ENCODE peak calls at places on chromosomes 1 and 21, in six cellular contexts. One of them, this sample, is unnamed.
A peak's percentile ranks its signal among the peaks of the same experiment; 100 is the strongest.

GRCh38 chr1:19047373-19047772 is 90.9 kb upstream of the IFFO2 start:
- DNase-seq in H9: no peak
- DNase-seq in H1: no peak
- DNase-seq in neuronal stem cell: no peak
- DNase-seq in IMR-90: no peak
- DNase-seq in mesenchymal stem cell: no peak
- DNase-seq in this sample: no peak

GRCh38 chr1:63615809-63616420 is 22.7 kb downstream of the PGM1 start:
- DNase-seq in H9: peak; percentile 57
- DNase-seq in mesenchymal stem cell: peak; percentile 78
- DNase-seq in neuronal stem cell: peak; percentile 80
- DNase-seq in H1: peak; percentile 78
- DNase-seq in IMR-90: peak; percentile 75
- DNase-seq in this sample: peak; percentile 80

GRCh38 chr1:219788091-219788490 is 140.3 kb downstream of the SLC30A10 start:
- DNase-seq in H9: no peak
- DNase-seq in IMR-90: peak; percentile 72
- DNase-seq in H1: no peak
- DNase-seq in neuronal stem cell: no peak
- DNase-seq in mesenchymal stem cell: peak; percentile 47
- DNase-seq in this sample: no peak

GRCh38 chr1:246428542-246429308 is 78.4 kb downstream of the SMYD3 start:
- DNase-seq in IMR-90: peak; percentile 93
- DNase-seq in neuronal stem cell: no peak
- DNase-seq in H9: peak; percentile 43
- DNase-seq in H1: no peak
- DNase-seq in mesenchymal stem cell: peak; percentile 94
- DNase-seq in this sample: peak; percentile 42

GRCh38 chr1:107404756-107405155 is 263.9 kb downstream of the NTNG1 start:
- DNase-seq in mesenchymal stem cell: no peak
- DNase-seq in H9: no peak
- DNase-seq in IMR-90: peak; percentile 1
- DNase-seq in H1: no peak
- DNase-seq in neuronal stem cell: no peak
- DNase-seq in this sample: no peak

GRCh38 chr1:200410566-200410878 is 686 bp upstream of the ZNF281 start:
- DNase-seq in mesenchymal stem cell: peak; percentile 33
- DNase-seq in neuronal stem cell: no peak
- DNase-seq in H9: peak; percentile 75
- DNase-seq in H1: no peak
- DNase-seq in IMR-90: no peak
- DNase-seq in this sample: peak; percentile 85

GRCh38 chr1:10980841-10981727 is 31.4 kb upstream of the TARDBP start:
- DNase-seq in mesenchymal stem cell: no peak
- DNase-seq in H9: no peak
- DNase-seq in neuronal stem cell: peak; percentile 71
- DNase-seq in H1: no peak
- DNase-seq in IMR-90: no peak
- DNase-seq in this sample: no peak

GRCh38 chr1:3466366-3467075 is 12.1 kb downstream of the ARHGEF16 start:
- DNase-seq in H1: no peak
- DNase-seq in neuronal stem cell: no peak
- DNase-seq in IMR-90: no peak
- DNase-seq in mesenchymal stem cell: no peak
- DNase-seq in H9: no peak
- DNase-seq in this sample: no peak

GRCh38 chr1:168360151-168360550 is 79.5 kb downstream of the TBX19 start:
- DNase-seq in IMR-90: no peak
- DNase-seq in H9: no peak
- DNase-seq in neuronal stem cell: no peak
- DNase-seq in mesenchymal stem cell: peak; percentile 48
- DNase-seq in H1: no peak
- DNase-seq in this sample: peak; percentile 37

GRCh38 chr1:164608651-164609057 is 49.7 kb downstream of the PBX1 start:
- DNase-seq in IMR-90: peak; percentile 35
- DNase-seq in mesenchymal stem cell: no peak
- DNase-seq in H9: no peak
- DNase-seq in H1: no peak
- DNase-seq in neuronal stem cell: no peak
- DNase-seq in this sample: no peak

GRCh38 chr1:206685256-206685748 is 597 bp downstream of the MAPKAPK2 start:
- DNase-seq in H9: no peak
- DNase-seq in IMR-90: peak; percentile 53
- DNase-seq in H1: no peak
- DNase-seq in neuronal stem cell: peak; percentile 36
- DNase-seq in mesenchymal stem cell: peak; percentile 49
- DNase-seq in this sample: no peak

GRCh38 chr1:150650193-150650592 is 20.8 kb upstream of the ENSA start:
- DNase-seq in IMR-90: peak; percentile 7
- DNase-seq in H1: no peak
- DNase-seq in mesenchymal stem cell: no peak
- DNase-seq in H9: no peak
- DNase-seq in neuronal stem cell: no peak
- DNase-seq in this sample: no peak

GRCh38 chr1:187185389-187185788 is 356.6 kb downstream of the PLA2G4A start:
- DNase-seq in IMR-90: no peak
- DNase-seq in mesenchymal stem cell: no peak
- DNase-seq in neuronal stem cell: no peak
- DNase-seq in H9: no peak
- DNase-seq in H1: no peak
- DNase-seq in this sample: peak; percentile 8

GRCh38 chr21:16215193-16215592 is 485.4 kb downstream of the USP25 start:
- DNase-seq in IMR-90: no peak
- DNase-seq in neuronal stem cell: no peak
- DNase-seq in H9: no peak
- DNase-seq in mesenchymal stem cell: no peak
- DNase-seq in H1: no peak
- DNase-seq in this sample: no peak

GRCh38 chr21:41170442-41170841 is 2.5 kb downstream of the BACE2 start:
- DNase-seq in IMR-90: peak; percentile 34
- DNase-seq in mesenchymal stem cell: no peak
- DNase-seq in H9: peak; percentile 72
- DNase-seq in H1: peak; percentile 59
- DNase-seq in neuronal stem cell: peak; percentile 23
- DNase-seq in this sample: peak; percentile 77

GRCh38 chr1:102550729-102551384 is 554.1 kb upstream of the OLFM3 start:
- DNase-seq in H1: peak; percentile 59
- DNase-seq in mesenchymal stem cell: peak; percentile 27
- DNase-seq in H9: peak; percentile 90
- DNase-seq in IMR-90: peak; percentile 9
- DNase-seq in neuronal stem cell: no peak
- DNase-seq in this sample: peak; percentile 92

GRCh38 chr1:47577310-47578025 is 139.6 kb downstream of the FOXD2 start:
- DNase-seq in H1: no peak
- DNase-seq in H9: no peak
- DNase-seq in IMR-90: no peak
- DNase-seq in mesenchymal stem cell: no peak
- DNase-seq in neuronal stem cell: no peak
- DNase-seq in this sample: no peak

GRCh38 chr1:246773213-246773641 is 49.0 kb downstream of the SCCPDH start:
- DNase-seq in neuronal stem cell: no peak
- DNase-seq in H9: no peak
- DNase-seq in IMR-90: no peak
- DNase-seq in mesenchymal stem cell: no peak
- DNase-seq in H1: no peak
- DNase-seq in this sample: no peak

GRCh38 chr1:78044796-78045599 is 768 bp upstream of the GIPC2 start:
- DNase-seq in H9: peak; percentile 34
- DNase-seq in H1: no peak
- DNase-seq in IMR-90: no peak
- DNase-seq in mesenchymal stem cell: no peak
- DNase-seq in neuronal stem cell: no peak
- DNase-seq in this sample: no peak

GRCh38 chr21:45624356-45624854 is 19.1 kb upstream of the PCBP3 start:
- DNase-seq in H9: peak; percentile 10
- DNase-seq in IMR-90: no peak
- DNase-seq in H1: no peak
- DNase-seq in mesenchymal stem cell: no peak
- DNase-seq in neuronal stem cell: no peak
- DNase-seq in this sample: no peak

GRCh38 chr1:24849653-24850295 is 80.3 kb downstream of the RUNX3 start:
- DNase-seq in H1: peak; percentile 58
- DNase-seq in H9: peak; percentile 46
- DNase-seq in mesenchymal stem cell: peak; percentile 65
- DNase-seq in neuronal stem cell: no peak
- DNase-seq in IMR-90: peak; percentile 34
- DNase-seq in this sample: peak; percentile 69

GRCh38 chr1:209260146-209260545 is 323.4 kb upstream of the CAMK1G start:
- DNase-seq in H9: no peak
- DNase-seq in IMR-90: no peak
- DNase-seq in H1: no peak
- DNase-seq in neuronal stem cell: no peak
- DNase-seq in mesenchymal stem cell: no peak
- DNase-seq in this sample: no peak

DNA sequence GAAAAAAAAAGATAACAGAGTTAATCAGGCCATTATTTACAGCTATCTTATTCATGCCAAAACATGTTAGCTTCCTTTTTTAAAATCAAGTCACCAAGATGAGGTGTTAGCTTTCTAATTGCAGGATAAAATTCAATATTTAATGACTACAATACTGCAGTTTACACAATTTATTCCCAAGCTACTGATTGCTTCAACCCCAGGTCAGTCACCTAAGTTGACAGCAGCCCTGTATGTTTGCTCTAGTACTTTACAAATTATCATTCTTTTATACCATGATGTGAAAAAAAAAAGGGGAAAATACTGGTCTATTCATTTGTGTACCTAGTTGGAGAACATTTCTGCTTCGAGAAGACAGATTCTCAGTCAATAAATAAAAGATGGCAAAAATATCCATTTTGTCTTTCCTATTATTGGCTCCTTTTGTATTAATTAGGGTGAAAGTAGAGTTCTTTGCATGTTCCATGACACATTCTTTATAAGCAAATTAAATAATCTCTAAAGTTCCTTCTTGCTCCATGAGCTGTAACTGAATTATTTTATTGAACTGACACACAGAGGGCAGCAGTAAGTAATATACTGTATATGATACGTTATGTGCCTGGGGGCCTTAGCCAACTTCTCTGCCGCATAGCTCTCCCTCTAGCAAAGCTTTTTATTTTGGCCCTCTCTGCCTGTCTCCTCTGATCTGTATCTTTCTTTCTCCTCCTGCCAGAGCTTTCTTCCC is 48.0 kb downstream of the DIPK1A start:
- DNase-seq in H9: no peak
- DNase-seq in neuronal stem cell: no peak
- DNase-seq in H1: no peak
- DNase-seq in IMR-90: no peak
- DNase-seq in mesenchymal stem cell: no peak
- DNase-seq in this sample: no peak
- H2BK15ac ChIP-seq in H9: no peak overlapping the region
- H2BK15ac ChIP-seq in neuronal stem cell: no peak overlapping the region
- H2BK15ac ChIP-seq in H1: no peak overlapping the region
- H2BK15ac ChIP-seq in IMR-90: no peak overlapping the region
- H2BK15ac ChIP-seq in mesenchymal stem cell: no peak overlapping the region
- H2BK15ac ChIP-seq in this sample: no peak overlapping the region

GRCh38 chr1:40978886-40979240 is 633 bp upstream of the CTPS1 start:
- DNase-seq in mesenchymal stem cell: peak; percentile 19
- DNase-seq in H9: no peak
- DNase-seq in H1: no peak
- DNase-seq in IMR-90: no peak
- DNase-seq in neuronal stem cell: peak; percentile 26
- DNase-seq in this sample: no peak
- H2BK5ac ChIP-seq in mesenchymal stem cell: no peak overlapping the region
- H2BK5ac ChIP-seq in H9: no peak overlapping the region
- H2BK5ac ChIP-seq in H1: peak overlapping the region; percentile 93
- H2BK5ac ChIP-seq in IMR-90: peak overlapping the region; percentile 95
- H2BK5ac ChIP-seq in neuronal stem cell: peak overlapping the region; percentile 79
- H2BK5ac ChIP-seq in this sample: no peak overlapping the region

GRCh38 chr1:43185021-43185420 is 12.9 kb downstream of the CFAP57 start:
- DNase-seq in mesenchymal stem cell: no peak
- DNase-seq in IMR-90: no peak
- DNase-seq in H1: no peak
- DNase-seq in H9: no peak
- DNase-seq in neuronal stem cell: no peak
- DNase-seq in this sample: no peak
- H2BK15ac ChIP-seq in mesenchymal stem cell: no peak overlapping the region
- H2BK15ac ChIP-seq in IMR-90: no peak overlapping the region
- H2BK15ac ChIP-seq in H1: no peak overlapping the region
- H2BK15ac ChIP-seq in H9: no peak overlapping the region
- H2BK15ac ChIP-seq in neuronal stem cell: no peak overlapping the region
- H2BK15ac ChIP-seq in this sample: no peak overlapping the region

DNA sequence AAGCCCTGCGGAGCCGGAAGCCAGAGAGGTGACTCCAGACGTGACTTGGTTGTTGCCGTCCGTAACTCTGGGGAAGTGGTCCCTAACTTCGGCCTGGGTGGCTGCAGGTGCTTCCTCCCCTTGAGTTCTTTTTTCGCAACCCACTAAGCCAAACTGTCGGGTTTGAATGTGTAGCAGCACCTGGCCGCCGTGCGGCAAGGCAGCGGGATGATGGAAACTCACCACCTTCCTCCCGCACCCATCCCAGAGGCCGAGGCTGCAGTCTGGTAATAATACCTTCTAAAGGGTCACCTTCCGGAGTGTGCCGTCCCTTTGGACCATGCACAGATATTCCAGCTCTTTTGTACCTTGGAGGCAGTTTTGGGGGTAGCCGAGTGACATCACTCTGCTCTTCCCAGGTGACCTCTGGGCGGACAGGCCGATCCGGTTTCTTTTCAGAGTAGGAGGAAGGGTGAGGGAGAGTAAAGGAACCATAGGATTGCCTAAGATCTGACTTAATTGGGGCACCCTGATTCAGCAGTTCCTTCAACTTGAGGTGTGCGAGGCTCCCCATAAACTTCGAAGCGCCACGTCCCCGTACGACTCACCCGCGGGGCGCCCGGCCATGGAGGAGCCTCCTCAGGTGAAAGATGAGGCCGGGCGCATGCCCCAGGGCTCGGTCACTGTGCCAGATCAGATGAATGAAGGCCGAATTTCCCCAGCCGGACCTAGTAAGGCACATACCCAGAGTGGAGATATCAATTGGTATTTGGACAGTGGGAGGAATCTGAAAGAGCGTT is 1.0 kb downstream of the KCNK1 start:
- DNase-seq in neuronal stem cell: no peak
- DNase-seq in mesenchymal stem cell: no peak
- DNase-seq in IMR-90: no peak
- DNase-seq in H1: peak; percentile 65
- DNase-seq in H9: peak; percentile 33
- DNase-seq in this sample: peak; percentile 48
- H2BK5ac ChIP-seq in neuronal stem cell: peak overlapping the region; percentile 45
- H2BK5ac ChIP-seq in mesenchymal stem cell: no peak overlapping the region
- H2BK5ac ChIP-seq in IMR-90: no peak overlapping the region
- H2BK5ac ChIP-seq in H1: no peak overlapping the region
- H2BK5ac ChIP-seq in H9: no peak overlapping the region
- H2BK5ac ChIP-seq in this sample: no peak overlapping the region

GRCh38 chr21:27291006-27291405 is 324.1 kb upstream of the ADAMTS5 start:
- DNase-seq in mesenchymal stem cell: no peak
- DNase-seq in IMR-90: no peak
- DNase-seq in H9: no peak
- DNase-seq in H1: no peak
- DNase-seq in neuronal stem cell: no peak
- DNase-seq in this sample: no peak
- H2BK15ac ChIP-seq in mesenchymal stem cell: no peak overlapping the region
- H2BK15ac ChIP-seq in IMR-90: no peak overlapping the region
- H2BK15ac ChIP-seq in H9: no peak overlapping the region
- H2BK15ac ChIP-seq in H1: no peak overlapping the region
- H2BK15ac ChIP-seq in neuronal stem cell: no peak overlapping the region
- H2BK15ac ChIP-seq in this sample: no peak overlapping the region

GRCh38 chr1:115642168-115643072 is 650 bp downstream of the VANGL1 start:
- DNase-seq in IMR-90: peak; percentile 20
- DNase-seq in H1: peak; percentile 69
- DNase-seq in neuronal stem cell: peak; percentile 20
- DNase-seq in H9: peak; percentile 44
- DNase-seq in mesenchymal stem cell: peak; percentile 56
- DNase-seq in this sample: peak; percentile 79
- H2BK5ac ChIP-seq in IMR-90: no peak overlapping the region
- H2BK5ac ChIP-seq in H1: no peak overlapping the region
- H2BK5ac ChIP-seq in neuronal stem cell: no peak overlapping the region
- H2BK5ac ChIP-seq in H9: no peak overlapping the region
- H2BK5ac ChIP-seq in mesenchymal stem cell: no peak overlapping the region
- H2BK5ac ChIP-seq in this sample: peak overlapping the region; percentile 26